ENCODE peak calls at places on chromosomes 5 and 9, in five cellular contexts. S is IMR-90, Y is heart right ventricle, G is Caco-2, Z is psoas muscle. J is an unnamed sample. For H3K4me1, the result is how much of the 10 kb centered on the place peaks cover.

GRCh38 chr5:95709967-95710650 is 21.0 kb upstream of the RHOBTB3 start:
- DNase-seq in Y (peak), G (peak), S (no peak), Z (peak), J (no peak)

GRCh38 chr5:84239509-84239908 is 145.2 kb downstream of the EDIL3 start:
- DNase-seq in S (peak), Z (no peak), Y (no peak), G (peak), J (no peak)

GRCh38 chr9:121675969-121676822 is 24.8 kb downstream of the DAB2IP start:
- DNase-seq in Z (peak), S (no peak), Y (no peak), G (no peak), J (no peak)

GRCh38 chr9:89036862-89037261 is 45.6 kb downstream of the S1PR3 start:
- DNase-seq in G (no peak), Z (no peak), Y (peak), S (no peak), J (no peak)

GRCh38 chr5:15501057-15501791 is 1.2 kb downstream of the FBXL7 start:
- DNase-seq in Y (peak), S (peak), G (no peak), Z (peak), J (no peak)

GRCh38 chr5:1246711-1247431 is 21.7 kb downstream of the SLC6A18 start:
- DNase-seq in Y (peak), Z (no peak), G (peak), S (no peak), J (peak)

GRCh38 chr9:107340920-107341632 is 58.0 kb downstream of the RAD23B start:
- DNase-seq in G (peak), Y (peak), Z (peak), S (peak), J (peak)

GRCh38 chr5:132073231-132074013 is at the start of gene CSF2:
- DNase-seq in Z (peak), G (no peak), Y (no peak), S (peak), J (no peak)

GRCh38 chr5:147407094-147407681 is 102.7 kb downstream of the DPYSL3 start:
- DNase-seq in G (peak), Y (no peak), Z (no peak), S (peak), J (no peak)

GRCh38 chr9:93247099-93247865 is 63.3 kb downstream of the WNK2 start:
- DNase-seq in S (no peak), Z (peak), Y (no peak), G (no peak), J (no peak)

GRCh38 chr9:124662561-124662960 is 108.5 kb downstream of the NR6A1 start:
- DNase-seq in Z (no peak), S (no peak), Y (no peak), G (no peak), J (no peak)

GRCh38 chr5:82104872-82105271 is 133.0 kb downstream of the ATG10 start:
- DNase-seq in G (no peak), Z (no peak), Y (no peak), S (no peak), J (peak)

GRCh38 chr5:158978061-158978745 is 121.5 kb downstream of the EBF1 start:
- DNase-seq in Z (no peak), S (peak), Y (no peak), G (no peak), J (no peak)

GRCh38 chr9:86407022-86407421 is 52.8 kb upstream of the TUT7 start:
- DNase-seq in S (peak), G (peak), Y (no peak), Z (no peak), J (no peak)

GRCh38 chr9:87959916-87960581 is 14.3 kb downstream of the CDK20 start:
- DNase-seq in Z (no peak), Y (no peak), S (peak), G (peak), J (no peak)

GRCh38 chr9:136283291-136284235 is 20.3 kb downstream of the CCDC187 start:
- DNase-seq in G (peak), Z (peak), S (peak), Y (peak), J (peak)

GRCh38 chr5:103667068-103667467 is 104.5 kb upstream of the NUDT12 start:
- DNase-seq in G (no peak), Z (no peak), Y (no peak), S (peak), J (no peak)

GRCh38 chr9:120464176-120464575 is 115.8 kb downstream of the CDK5RAP2 start:
- DNase-seq in Y (no peak), G (no peak), Z (no peak), S (no peak), J (no peak)

GRCh38 chr9:70979971-70980370 is 141.4 kb downstream of the TRPM3 start:
- DNase-seq in Z (no peak), S (peak), Y (no peak), G (no peak), J (no peak)

GRCh38 chr5:175854231-175855040 is 16.9 kb upstream of the CPLX2 start:
- DNase-seq in S (no peak), Y (no peak), G (peak), Z (peak), J (no peak)

GRCh38 chr5:154191467-154192261 is 1.1 kb downstream of the GALNT10 start:
- DNase-seq in S (peak), G (no peak), Y (no peak), Z (no peak), J (peak)

GRCh38 chr5:82885657-82886389 is 191.4 kb downstream of the TMEM167A start:
- DNase-seq in Y (no peak), Z (no peak), G (no peak), S (peak), J (no peak)

GRCh38 chr5:171596391-171596878 is 177.0 kb downstream of the FGF18 start:
- DNase-seq in G (no peak), Y (peak), Z (peak), S (peak), J (no peak)

GRCh38 chr5:93611510-93611899 is 28.5 kb downstream of the NR2F1 start:
- DNase-seq in Y (no peak), Z (no peak), G (no peak), S (no peak), J (no peak)

GRCh38 chr5:4576161-4576748 is 563.9 kb upstream of the ADAMTS16 start:
- DNase-seq in S (no peak), Z (no peak), Y (no peak), G (no peak), J (no peak)

GRCh38 chr5:107301959-107302840 is 368.5 kb downstream of the EFNA5 start:
- DNase-seq in Z (no peak), Y (no peak), G (no peak), S (no peak), J (no peak)

GRCh38 chr9:109181284-109181683 is 14.2 kb upstream of the FRRS1L start:
- DNase-seq in G (no peak), Y (no peak), Z (no peak), S (no peak), J (peak)

GRCh38 chr5:122310886-122311285 is 1.2 kb upstream of the SNCAIP start:
- DNase-seq in G (no peak), Y (no peak), S (no peak), Z (no peak), J (no peak)
- H3K4me3 ChIP-seq in G (no peak), Y (no peak), S (no peak), Z (peak), J (no peak)

GRCh38 chr9:129322641-129323375 is 144.7 kb upstream of the IER5L start:
- DNase-seq in S (no peak), Z (peak), G (no peak), Y (no peak), J (no peak)

GRCh38 chr9:129324808-129325491 is 146.9 kb upstream of the IER5L start:
- DNase-seq in Z (peak), S (no peak), Y (no peak), G (no peak), J (no peak)

GRCh38 chr9:129322022-129322621 is 144.1 kb upstream of the IER5L start:
- DNase-seq in G (no peak), Z (peak), Y (no peak), S (no peak), J (no peak)

GRCh38 chr9:129323376-129323998 is 145.4 kb upstream of the IER5L start:
- DNase-seq in Y (no peak), Z (peak), G (no peak), S (no peak), J (no peak)

GRCh38 chr9:129323999-129324553 is 146.0 kb upstream of the IER5L start:
- DNase-seq in Y (no peak), G (no peak), S (no peak), Z (peak), J (no peak)
- H3K4me1 ChIP-seq in Y (half or more), G (under half), S (under half), Z (under half), J (under half)

DNA sequence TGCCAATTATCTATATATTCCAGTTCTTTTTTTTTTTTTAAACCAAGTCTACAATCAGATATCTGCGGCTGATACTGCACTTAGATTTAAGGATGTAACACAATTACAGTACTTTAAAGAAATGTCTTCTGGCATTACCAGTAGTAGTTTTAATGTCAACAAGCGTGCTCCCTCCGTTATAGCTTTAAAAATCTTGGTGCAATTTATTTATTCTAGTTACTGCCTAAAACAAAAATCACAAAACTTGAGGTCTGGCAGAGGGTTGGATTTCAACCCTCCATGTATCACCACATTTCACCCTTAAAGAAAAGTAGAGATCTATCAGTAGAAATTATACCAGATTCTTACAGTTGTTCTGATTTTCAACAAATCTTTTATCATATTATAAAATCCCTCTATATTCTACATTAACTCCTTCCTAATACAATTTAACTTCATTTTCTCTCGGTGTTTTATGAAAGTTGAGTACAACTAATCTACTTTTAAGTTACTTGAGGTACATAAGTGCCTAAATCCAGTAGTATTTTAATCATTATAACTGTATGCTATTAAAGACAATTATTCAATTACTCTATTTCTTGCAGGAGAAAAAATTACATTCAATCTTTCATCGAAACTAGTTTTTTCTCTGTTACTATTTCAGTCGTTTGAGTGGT is 2.0 kb upstream of the RICTOR start:
- DNase-seq in Y (no peak), G (no peak), S (no peak), Z (no peak), J (no peak)
- H3K4me3 ChIP-seq in Y (peak), G (no peak), S (no peak), Z (peak), J (no peak)

GRCh38 chr9:81557452-81557956 is 131.8 kb downstream of the TLE1 start:
- DNase-seq in G (no peak), S (no peak), Y (no peak), Z (no peak), J (no peak)

GRCh38 chr9:81559197-81559596 is 130.2 kb downstream of the TLE1 start:
- DNase-seq in S (no peak), Z (no peak), G (no peak), Y (no peak), J (no peak)

GRCh38 chr9:81557957-81558791 is 131.2 kb downstream of the TLE1 start:
- DNase-seq in G (peak), Z (no peak), S (peak), Y (peak), J (no peak)

GRCh38 chr9:81560851-81561732 is 128.3 kb downstream of the TLE1 start:
- DNase-seq in S (no peak), G (no peak), Z (no peak), Y (no peak), J (no peak)

GRCh38 chr9:81559741-81560140 is 129.6 kb downstream of the TLE1 start:
- DNase-seq in S (peak), Z (no peak), Y (no peak), G (no peak), J (no peak)
- H3K4me1 ChIP-seq in S (under half), Z (under half), Y (under half), G (under half), J (under half)

DNA sequence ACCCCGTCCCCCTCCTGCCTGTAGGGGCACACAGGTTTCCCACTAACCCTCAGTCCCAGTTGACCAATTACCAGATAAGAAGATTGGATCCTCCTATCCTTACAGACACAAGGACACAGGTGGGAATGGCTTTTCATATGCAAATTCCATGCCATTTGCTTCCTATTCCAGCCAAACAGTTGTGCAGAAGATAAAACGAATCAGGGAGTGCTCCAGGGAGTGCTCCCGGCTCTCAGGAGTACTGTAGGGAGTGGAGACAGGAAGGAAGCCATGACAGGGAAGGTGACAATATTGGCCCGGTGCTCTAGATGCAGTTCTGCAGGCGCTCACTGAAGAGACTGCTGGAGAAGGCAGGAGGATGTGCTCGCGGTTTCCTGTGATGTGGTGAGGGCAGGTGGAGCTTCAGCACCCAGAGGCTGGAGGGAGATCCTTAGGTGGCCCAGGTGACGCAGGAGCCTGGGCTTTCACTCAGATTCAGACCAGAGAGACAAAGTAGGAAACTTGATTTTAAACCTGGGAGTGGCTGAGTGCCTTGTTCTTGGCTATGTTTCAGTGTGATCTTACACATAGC is 260.0 kb downstream of the AUH start:
- DNase-seq in G (no peak), S (no peak), Y (no peak), Z (no peak), J (peak)
- H3K4me3 ChIP-seq in G (no peak), S (no peak), Y (no peak), Z (no peak), J (no peak)

GRCh38 chr9:111008148-111009075 is 29.9 kb downstream of the LPAR1 start:
- DNase-seq in G (no peak), Y (no peak), Z (no peak), S (peak), J (no peak)

GRCh38 chr9:111013707-111014106 is 24.6 kb downstream of the LPAR1 start:
- DNase-seq in S (no peak), G (no peak), Z (no peak), Y (no peak), J (no peak)

GRCh38 chr9:111016046-111017026 is 21.9 kb downstream of the LPAR1 start:
- DNase-seq in S (peak), Y (no peak), G (no peak), Z (no peak), J (no peak)

DNA sequence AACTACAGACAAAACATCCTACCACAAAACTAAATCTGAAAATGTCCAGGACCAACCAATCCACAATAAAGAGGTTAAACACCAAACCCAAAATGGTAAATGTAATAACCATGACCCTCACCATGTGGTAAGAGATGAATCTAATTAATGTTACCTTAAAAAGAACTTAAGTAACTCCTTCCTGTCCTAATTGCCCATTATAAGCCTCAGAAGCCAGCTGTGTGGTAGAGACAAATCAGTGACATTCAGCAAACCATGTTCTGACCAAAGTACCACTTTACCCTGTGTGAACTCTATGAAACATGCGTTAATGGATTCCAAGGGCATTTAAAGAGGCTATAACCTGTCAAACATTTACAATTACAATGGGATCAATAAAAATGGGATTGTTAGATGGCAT is 25.0 kb downstream of the LPAR1 start:
- DNase-seq in Z (no peak), Y (no peak), G (peak), S (no peak), J (no peak)
- H3K4me1 ChIP-seq in Z (under half), Y (under half), G (under half), S (under half), J (under half)

GRCh38 chr9:130171226-130172148 is 717 bp upstream of the NCS1 start:
- DNase-seq in Z (no peak), G (peak), Y (no peak), S (no peak), J (no peak)
- H3K4me3 ChIP-seq in Z (peak), G (peak), Y (peak), S (peak), J (no peak)

GRCh38 chr9:4119778-4120554 is 179.9 kb downstream of the GLIS3 start:
- DNase-seq in S (no peak), G (no peak), Y (no peak), Z (no peak), J (no peak)
- H3K4me1 ChIP-seq in S (under half), G (under half), Y (under half), Z (under half), J (under half)

J was measured in naive thymus-derived CD4-positive, alpha-beta T cell.